ENCODE peak calls at places on chromosome 13, in nine cellular contexts. J is IMR-90; E is cardiac muscle cell; M is DND-41; Z is PC-3; N is endothelial cell of umbilical vein; Q is effector memory CD4-positive, alpha-beta T cell; W is AG04450; I is HCT116. A is an unnamed sample. For H3K27me3, the result is how much of the 10 kb centered on the place peaks cover.

GRCh38 chr13:86725105-86725504 is 925.9 kb upstream of the SLITRK6 start:
- DNase-seq in J (no peak), E (no peak), M (no peak), Z (no peak), N (no peak), Q (no peak), W (no peak), I (no peak), A (no peak)

GRCh38 chr13:78806457-78806856 is 147.5 kb upstream of the OBI1 start:
- DNase-seq in J (no peak), E (peak), M (peak), Z (peak), N (peak), Q (no peak), W (no peak), I (no peak), A (no peak)

GRCh38 chr13:32284927-32285632 is 30.1 kb downstream of the ZAR1L start:
- DNase-seq in J (peak), E (peak), M (no peak), Z (peak), N (peak), Q (no peak), W (no peak), I (peak), A (peak)

GRCh38 chr13:111460548-111461444 is 140.4 kb downstream of the TEX29 start:
- DNase-seq in J (peak), E (peak), M (peak), Z (peak), N (no peak), Q (no peak), W (peak), I (peak), A (peak)

GRCh38 chr13:39663508-39663907 is 8.0 kb downstream of the COG6 start:
- DNase-seq in J (no peak), E (no peak), M (no peak), Z (no peak), N (no peak), Q (no peak), W (no peak), I (no peak), A (no peak)

GRCh38 chr13:81639984-81640582 is 1299.2 kb upstream of the SPRY2 start:
- DNase-seq in J (no peak), E (no peak), M (no peak), Z (peak), N (no peak), Q (no peak), W (no peak), I (peak), A (no peak)

GRCh38 chr13:66994097-66994496 is 236.0 kb downstream of the PCDH9 start:
- DNase-seq in J (peak), E (peak), M (peak), Z (no peak), N (peak), Q (no peak), W (no peak), I (no peak), A (peak)

GRCh38 chr13:92775631-92776030 is 451.0 kb upstream of the GPC6 start:
- DNase-seq in J (no peak), E (no peak), M (no peak), Z (no peak), N (no peak), Q (no peak), W (no peak), I (no peak), A (no peak)

GRCh38 chr13:24626449-24626848 is 53.8 kb upstream of the ATP12A start:
- DNase-seq in J (no peak), E (no peak), M (no peak), Z (no peak), N (no peak), Q (no peak), W (no peak), I (no peak), A (no peak)

GRCh38 chr13:44765076-44765475 is 188.9 kb upstream of the TSC22D1 start:
- DNase-seq in J (no peak), E (peak), M (no peak), Z (no peak), N (no peak), Q (no peak), W (no peak), I (no peak), A (no peak)

GRCh38 chr13:94433055-94433947 is 46.2 kb downstream of the DCT start:
- DNase-seq in J (no peak), E (peak), M (peak), Z (no peak), N (peak), Q (no peak), W (no peak), I (no peak), A (no peak)

GRCh38 chr13:107866666-107867623 is 348.4 kb downstream of the LIG4 start:
- DNase-seq in J (peak), E (peak), M (no peak), Z (peak), N (peak), Q (no peak), W (no peak), I (no peak), A (peak)

GRCh38 chr13:47114030-47114429 is 217.2 kb upstream of the HTR2A start:
- DNase-seq in J (peak), E (peak), M (no peak), Z (peak), N (no peak), Q (no peak), W (peak), I (no peak), A (no peak)

GRCh38 chr13:20160346-20161274 is at the start of gene GJA3:
- DNase-seq in J (peak), E (peak), M (peak), Z (peak), N (no peak), Q (peak), W (no peak), I (no peak), A (peak)

GRCh38 chr13:108322206-108322824 is 52.8 kb downstream of the TNFSF13B start:
- DNase-seq in J (peak), E (peak), M (no peak), Z (peak), N (peak), Q (no peak), W (peak), I (peak), A (no peak)

GRCh38 chr13:41061914-41062837 is 867 bp downstream of the WBP4 start:
- DNase-seq in J (peak), E (peak), M (no peak), Z (peak), N (peak), Q (no peak), W (no peak), I (peak), A (no peak)

GRCh38 chr13:41150058-41150457 is 17.5 kb upstream of the KBTBD6 start:
- DNase-seq in J (no peak), E (no peak), M (no peak), Z (no peak), N (no peak), Q (no peak), W (no peak), I (no peak), A (no peak)

GRCh38 chr13:82772802-82773201 is 1109.5 kb downstream of the SLITRK1 start:
- DNase-seq in J (peak), E (peak), M (no peak), Z (peak), N (no peak), Q (no peak), W (no peak), I (no peak), A (no peak)

GRCh38 chr13:106561551-106562170 is 6.3 kb downstream of the ARGLU1 start:
- DNase-seq in J (peak), E (peak), M (no peak), Z (no peak), N (peak), Q (peak), W (no peak), I (no peak), A (no peak)

GRCh38 chr13:109687559-109688448 is 98.6 kb downstream of the IRS2 start:
- DNase-seq in J (no peak), E (no peak), M (no peak), Z (no peak), N (no peak), Q (no peak), W (no peak), I (no peak), A (no peak)

GRCh38 chr13:107091386-107091785 is 523.4 kb upstream of the ARGLU1 start:
- DNase-seq in J (no peak), E (peak), M (no peak), Z (no peak), N (no peak), Q (no peak), W (no peak), I (no peak), A (no peak)

GRCh38 chr13:51562011-51562671 is 22.1 kb upstream of the WDFY2 start:
- DNase-seq in J (no peak), E (no peak), M (no peak), Z (no peak), N (no peak), Q (no peak), W (no peak), I (no peak), A (no peak)

GRCh38 chr13:69213331-69213850 is 894.2 kb upstream of the ATXN8OS start:
- DNase-seq in J (no peak), E (no peak), M (no peak), Z (no peak), N (no peak), Q (no peak), W (no peak), I (no peak), A (no peak)

GRCh38 chr13:39039033-39039432 is 777 bp downstream of the NHLRC3 start:
- DNase-seq in J (no peak), E (no peak), M (no peak), Z (no peak), N (no peak), Q (no peak), W (no peak), I (no peak), A (no peak)

GRCh38 chr13:109036091-109036490 is 406.7 kb downstream of the MYO16 start:
- DNase-seq in J (no peak), E (no peak), M (no peak), Z (no peak), N (no peak), Q (no peak), W (no peak), I (no peak), A (no peak)

GRCh38 chr13:28494861-28495585 is at the start of gene FLT1:
- DNase-seq in J (peak), E (peak), M (peak), Z (no peak), N (peak), Q (no peak), W (no peak), I (no peak), A (peak)

GRCh38 chr13:28494537-28494860 is 429 bp downstream of the FLT1 start:
- DNase-seq in J (no peak), E (no peak), M (no peak), Z (no peak), N (peak), Q (no peak), W (no peak), I (no peak), A (no peak)

GRCh38 chr13:28489975-28490550 is 4.9 kb downstream of the FLT1 start:
- DNase-seq in J (no peak), E (no peak), M (no peak), Z (no peak), N (peak), Q (no peak), W (no peak), I (no peak), A (no peak)

GRCh38 chr13:28493740-28494536 is 990 bp downstream of the FLT1 start:
- DNase-seq in J (no peak), E (no peak), M (no peak), Z (no peak), N (no peak), Q (no peak), W (no peak), I (no peak), A (no peak)

DNA sequence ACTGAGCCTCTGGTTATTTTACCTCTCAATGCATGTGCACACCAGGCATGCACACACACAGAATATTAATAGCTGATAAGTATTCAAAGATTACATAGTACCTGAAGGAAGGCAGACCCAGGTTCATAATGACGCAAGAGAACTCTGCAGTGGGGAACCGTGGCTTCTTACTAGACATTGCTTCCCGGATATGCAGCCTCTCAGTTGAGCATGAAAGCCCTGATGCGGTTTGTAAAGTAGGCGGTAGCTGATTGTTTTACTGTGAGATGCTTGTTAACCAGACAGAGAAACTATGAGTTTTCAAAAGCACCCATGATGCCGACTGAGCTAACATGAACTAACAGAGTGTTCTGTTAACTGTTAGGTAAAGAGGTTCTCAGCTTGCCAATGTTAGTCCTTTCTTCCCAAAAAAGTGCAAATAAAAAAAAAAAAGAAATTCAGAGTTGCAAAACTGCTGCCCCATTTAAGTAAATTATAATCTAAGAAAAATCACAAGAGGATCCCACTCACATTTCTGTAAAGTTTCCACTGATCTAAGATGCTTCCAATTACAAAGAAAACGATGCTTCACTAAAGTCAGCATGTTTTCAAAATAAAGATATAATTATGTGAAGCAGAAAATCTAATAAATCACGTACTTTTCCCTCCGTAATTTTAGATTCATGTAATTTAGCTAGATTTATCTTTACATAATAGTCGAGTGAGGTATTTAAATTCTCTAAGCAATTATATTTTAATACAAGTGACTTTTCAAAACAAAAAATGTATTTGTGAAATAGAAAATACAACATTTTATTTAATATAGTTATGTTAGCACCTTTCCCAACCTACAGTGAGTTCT is 2.2 kb downstream of the FLT1 start:
- DNase-seq in J (no peak), E (no peak), M (peak), Z (no peak), N (no peak), Q (no peak), W (no peak), I (no peak), A (no peak)
- H3K4me3 ChIP-seq in J (no peak), E (peak), M (no peak), Z (no peak), N (peak), Q (no peak), W (no peak), I (no peak), A (no peak)

GRCh38 chr13:99977334-99977911 is 4.2 kb upstream of the ZIC2 start:
- DNase-seq in J (no peak), E (no peak), M (no peak), Z (no peak), N (no peak), Q (no peak), W (no peak), I (no peak), A (no peak)
- H3K27me3 ChIP-seq in J (half or more), E (half or more), M (under half), Z (half or more), N (half or more), Q (half or more), W (half or more), I (under half), A (under half)

GRCh38 chr13:97630725-97631124 is 196.8 kb downstream of the RAP2A start:
- DNase-seq in J (no peak), E (peak), M (no peak), Z (no peak), N (no peak), Q (no peak), W (no peak), I (no peak), A (no peak)
- H3K4me3 ChIP-seq in J (no peak), E (no peak), M (no peak), Z (no peak), N (no peak), Q (no peak), W (no peak), I (no peak), A (no peak)

GRCh38 chr13:21677075-21677628 is 6.3 kb downstream of the FGF9 start:
- DNase-seq in J (no peak), E (no peak), M (no peak), Z (no peak), N (no peak), Q (no peak), W (no peak), I (no peak), A (no peak)
- H3K27me3 ChIP-seq in J (under half), E (under half), M (under half), Z (half or more), N (under half), Q (under half), W (under half), I (under half), A (under half)

GRCh38 chr13:102401755-102402154 is at the start of gene FGF14:
- DNase-seq in J (no peak), E (no peak), M (no peak), Z (no peak), N (no peak), Q (no peak), W (no peak), I (no peak), A (no peak)

GRCh38 chr13:102401305-102401704 is 543 bp downstream of the FGF14 start:
- DNase-seq in J (no peak), E (no peak), M (no peak), Z (no peak), N (no peak), Q (no peak), W (no peak), I (no peak), A (no peak)

GRCh38 chr13:102400619-102401125 is 1.2 kb downstream of the FGF14 start:
- DNase-seq in J (no peak), E (no peak), M (no peak), Z (no peak), N (no peak), Q (no peak), W (no peak), I (no peak), A (no peak)

GRCh38 chr13:102399791-102400618 is 1.8 kb downstream of the FGF14 start:
- DNase-seq in J (no peak), E (no peak), M (no peak), Z (no peak), N (no peak), Q (no peak), W (no peak), I (no peak), A (no peak)

DNA sequence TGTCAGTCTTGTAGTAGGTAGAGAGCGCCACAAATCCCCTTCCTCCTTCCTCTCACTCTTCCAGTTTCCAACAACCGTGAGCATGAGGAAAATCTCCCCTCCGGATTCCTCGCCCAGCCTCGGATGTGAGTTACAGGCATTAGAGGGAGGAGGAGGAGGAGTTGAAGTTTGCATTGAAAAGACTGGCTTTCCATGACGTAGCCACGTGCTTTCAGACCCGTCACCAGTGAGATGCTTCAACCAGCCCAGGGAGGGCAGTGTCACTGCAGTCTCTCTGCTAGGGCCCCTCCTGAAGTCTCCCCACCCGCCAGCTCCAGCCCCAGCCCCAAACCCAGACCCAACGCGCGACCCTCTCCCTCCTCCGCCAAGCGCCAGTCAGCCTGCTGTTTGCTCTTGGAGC is 444 bp upstream of the FGF14 start:
- DNase-seq in J (peak), E (peak), M (no peak), Z (no peak), N (no peak), Q (no peak), W (no peak), I (no peak), A (peak)
- H3K4me3 ChIP-seq in J (no peak), E (no peak), M (no peak), Z (no peak), N (peak), Q (no peak), W (peak), I (no peak), A (no peak)

GRCh38 chr13:27621366-27622101 is at the start of gene POLR1D:
- DNase-seq in J (peak), E (peak), M (peak), Z (peak), N (peak), Q (peak), W (no peak), I (peak), A (peak)
- H3K27me3 ChIP-seq in J (under half), E (under half), M (under half), Z (under half), N (under half), Q (under half), W (under half), I (under half), A (under half)